ENCODE peak calls at places on chromosomes 6 and 20, in seven cellular contexts. One of them, this sample, is unnamed.

GRCh38 chr20:22692119-22692475 is 107.7 kb upstream of the FOXA2 start:
- DNase-seq in IMR-90: no peak
- DNase-seq in iPS-NIHi11: no peak
- DNase-seq in NCI-H2171 treated with DMSO at 0.1 percent for 48 hours: no peak
- DNase-seq in left kidney: no peak
- DNase-seq in H7: no peak
- DNase-seq in activated T-helper 2 cell treated with anti-CD3 and anti-CD28 coated beads, Interferon-gamma antibody, Interleukin-2, Interleukin-4, amounts not matched to agents 10 μg/mL and 5 μg/mL and 100 μg/mL, durations not matched to agents 14 hours and 24 hours and 36 hours: no peak
- DNase-seq in this sample: no peak

GRCh38 chr6:87661503-87661902 is 40.5 kb downstream of the AKIRIN2 start:
- DNase-seq in IMR-90: peak
- DNase-seq in iPS-NIHi11: no peak
- DNase-seq in NCI-H2171 treated with DMSO at 0.1 percent for 48 hours: no peak
- DNase-seq in left kidney: no peak
- DNase-seq in H7: no peak
- DNase-seq in activated T-helper 2 cell treated with anti-CD3 and anti-CD28 coated beads, Interferon-gamma antibody, Interleukin-2, Interleukin-4, amounts not matched to agents 10 μg/mL and 5 μg/mL and 100 μg/mL, durations not matched to agents 14 hours and 24 hours and 36 hours: no peak
- DNase-seq in this sample: peak

GRCh38 chr6:25136879-25137278 is 142.3 kb upstream of the CARMIL1 start:
- DNase-seq in IMR-90: no peak
- DNase-seq in iPS-NIHi11: no peak
- DNase-seq in NCI-H2171 treated with DMSO at 0.1 percent for 48 hours: no peak
- DNase-seq in left kidney: no peak
- DNase-seq in H7: no peak
- DNase-seq in activated T-helper 2 cell treated with anti-CD3 and anti-CD28 coated beads, Interferon-gamma antibody, Interleukin-2, Interleukin-4, amounts not matched to agents 10 μg/mL and 5 μg/mL and 100 μg/mL, durations not matched to agents 14 hours and 24 hours and 36 hours: no peak
- DNase-seq in this sample: no peak

GRCh38 chr6:55827818-55828522 is 47.4 kb downstream of the BMP5 start:
- DNase-seq in IMR-90: peak
- DNase-seq in iPS-NIHi11: no peak
- DNase-seq in NCI-H2171 treated with DMSO at 0.1 percent for 48 hours: no peak
- DNase-seq in left kidney: no peak
- DNase-seq in H7: no peak
- DNase-seq in activated T-helper 2 cell treated with anti-CD3 and anti-CD28 coated beads, Interferon-gamma antibody, Interleukin-2, Interleukin-4, amounts not matched to agents 10 μg/mL and 5 μg/mL and 100 μg/mL, durations not matched to agents 14 hours and 24 hours and 36 hours: no peak
- DNase-seq in this sample: no peak

GRCh38 chr6:56890683-56891429 is 64.1 kb upstream of the BEND6 start:
- DNase-seq in IMR-90: peak
- DNase-seq in iPS-NIHi11: no peak
- DNase-seq in NCI-H2171 treated with DMSO at 0.1 percent for 48 hours: no peak
- DNase-seq in left kidney: no peak
- DNase-seq in H7: no peak
- DNase-seq in activated T-helper 2 cell treated with anti-CD3 and anti-CD28 coated beads, Interferon-gamma antibody, Interleukin-2, Interleukin-4, amounts not matched to agents 10 μg/mL and 5 μg/mL and 100 μg/mL, durations not matched to agents 14 hours and 24 hours and 36 hours: no peak
- DNase-seq in this sample: peak

GRCh38 chr6:44268095-44268628 is 2.1 kb upstream of the TMEM151B start:
- DNase-seq in IMR-90: peak
- DNase-seq in iPS-NIHi11: peak
- DNase-seq in NCI-H2171 treated with DMSO at 0.1 percent for 48 hours: peak
- DNase-seq in left kidney: peak
- DNase-seq in H7: peak
- DNase-seq in activated T-helper 2 cell treated with anti-CD3 and anti-CD28 coated beads, Interferon-gamma antibody, Interleukin-2, Interleukin-4, amounts not matched to agents 10 μg/mL and 5 μg/mL and 100 μg/mL, durations not matched to agents 14 hours and 24 hours and 36 hours: peak
- DNase-seq in this sample: peak

GRCh38 chr6:28537509-28538140 is 11.9 kb downstream of the GPX5 start:
- DNase-seq in IMR-90: peak
- DNase-seq in iPS-NIHi11: peak
- DNase-seq in NCI-H2171 treated with DMSO at 0.1 percent for 48 hours: peak
- DNase-seq in left kidney: peak
- DNase-seq in H7: no peak
- DNase-seq in activated T-helper 2 cell treated with anti-CD3 and anti-CD28 coated beads, Interferon-gamma antibody, Interleukin-2, Interleukin-4, amounts not matched to agents 10 μg/mL and 5 μg/mL and 100 μg/mL, durations not matched to agents 14 hours and 24 hours and 36 hours: no peak
- DNase-seq in this sample: no peak

GRCh38 chr6:104638841-104639290 is 220.9 kb downstream of the HACE1 start:
- DNase-seq in IMR-90: no peak
- DNase-seq in iPS-NIHi11: no peak
- DNase-seq in NCI-H2171 treated with DMSO at 0.1 percent for 48 hours: no peak
- DNase-seq in left kidney: peak
- DNase-seq in H7: no peak
- DNase-seq in activated T-helper 2 cell treated with anti-CD3 and anti-CD28 coated beads, Interferon-gamma antibody, Interleukin-2, Interleukin-4, amounts not matched to agents 10 μg/mL and 5 μg/mL and 100 μg/mL, durations not matched to agents 14 hours and 24 hours and 36 hours: no peak
- DNase-seq in this sample: no peak

GRCh38 chr20:34708621-34709043 is 4.5 kb downstream of the TP53INP2 start:
- DNase-seq in IMR-90: peak
- DNase-seq in iPS-NIHi11: peak
- DNase-seq in NCI-H2171 treated with DMSO at 0.1 percent for 48 hours: peak
- DNase-seq in left kidney: peak
- DNase-seq in H7: peak
- DNase-seq in activated T-helper 2 cell treated with anti-CD3 and anti-CD28 coated beads, Interferon-gamma antibody, Interleukin-2, Interleukin-4, amounts not matched to agents 10 μg/mL and 5 μg/mL and 100 μg/mL, durations not matched to agents 14 hours and 24 hours and 36 hours: peak
- DNase-seq in this sample: peak

GRCh38 chr20:12270863-12271262 is 353.2 kb downstream of the BTBD3 start:
- DNase-seq in IMR-90: no peak
- DNase-seq in iPS-NIHi11: no peak
- DNase-seq in NCI-H2171 treated with DMSO at 0.1 percent for 48 hours: no peak
- DNase-seq in left kidney: no peak
- DNase-seq in H7: peak
- DNase-seq in activated T-helper 2 cell treated with anti-CD3 and anti-CD28 coated beads, Interferon-gamma antibody, Interleukin-2, Interleukin-4, amounts not matched to agents 10 μg/mL and 5 μg/mL and 100 μg/mL, durations not matched to agents 14 hours and 24 hours and 36 hours: no peak
- DNase-seq in this sample: no peak

GRCh38 chr6:73028893-73029450 is 196.3 kb downstream of the KHDC1L start:
- DNase-seq in IMR-90: no peak
- DNase-seq in iPS-NIHi11: no peak
- DNase-seq in NCI-H2171 treated with DMSO at 0.1 percent for 48 hours: no peak
- DNase-seq in left kidney: no peak
- DNase-seq in H7: no peak
- DNase-seq in activated T-helper 2 cell treated with anti-CD3 and anti-CD28 coated beads, Interferon-gamma antibody, Interleukin-2, Interleukin-4, amounts not matched to agents 10 μg/mL and 5 μg/mL and 100 μg/mL, durations not matched to agents 14 hours and 24 hours and 36 hours: no peak
- DNase-seq in this sample: no peak

GRCh38 chr6:162099685-162100084 is 627.9 kb downstream of the PRKN start:
- DNase-seq in IMR-90: peak
- DNase-seq in iPS-NIHi11: no peak
- DNase-seq in NCI-H2171 treated with DMSO at 0.1 percent for 48 hours: no peak
- DNase-seq in left kidney: peak
- DNase-seq in H7: no peak
- DNase-seq in activated T-helper 2 cell treated with anti-CD3 and anti-CD28 coated beads, Interferon-gamma antibody, Interleukin-2, Interleukin-4, amounts not matched to agents 10 μg/mL and 5 μg/mL and 100 μg/mL, durations not matched to agents 14 hours and 24 hours and 36 hours: no peak
- DNase-seq in this sample: peak

GRCh38 chr20:47862841-47863240 is 77.6 kb upstream of the SULF2 start:
- DNase-seq in IMR-90: no peak
- DNase-seq in iPS-NIHi11: no peak
- DNase-seq in NCI-H2171 treated with DMSO at 0.1 percent for 48 hours: no peak
- DNase-seq in left kidney: no peak
- DNase-seq in H7: no peak
- DNase-seq in activated T-helper 2 cell treated with anti-CD3 and anti-CD28 coated beads, Interferon-gamma antibody, Interleukin-2, Interleukin-4, amounts not matched to agents 10 μg/mL and 5 μg/mL and 100 μg/mL, durations not matched to agents 14 hours and 24 hours and 36 hours: no peak
- DNase-seq in this sample: no peak

GRCh38 chr20:53757472-53757913 is 163.9 kb upstream of the ZNF217 start:
- DNase-seq in IMR-90: no peak
- DNase-seq in iPS-NIHi11: no peak
- DNase-seq in NCI-H2171 treated with DMSO at 0.1 percent for 48 hours: peak
- DNase-seq in left kidney: no peak
- DNase-seq in H7: no peak
- DNase-seq in activated T-helper 2 cell treated with anti-CD3 and anti-CD28 coated beads, Interferon-gamma antibody, Interleukin-2, Interleukin-4, amounts not matched to agents 10 μg/mL and 5 μg/mL and 100 μg/mL, durations not matched to agents 14 hours and 24 hours and 36 hours: no peak
- DNase-seq in this sample: no peak

GRCh38 chr20:44756956-44757355 is 11.3 kb downstream of the KCNK15 start:
- DNase-seq in IMR-90: no peak
- DNase-seq in iPS-NIHi11: no peak
- DNase-seq in NCI-H2171 treated with DMSO at 0.1 percent for 48 hours: no peak
- DNase-seq in left kidney: no peak
- DNase-seq in H7: peak
- DNase-seq in activated T-helper 2 cell treated with anti-CD3 and anti-CD28 coated beads, Interferon-gamma antibody, Interleukin-2, Interleukin-4, amounts not matched to agents 10 μg/mL and 5 μg/mL and 100 μg/mL, durations not matched to agents 14 hours and 24 hours and 36 hours: no peak
- DNase-seq in this sample: no peak

GRCh38 chr6:100281471-100281878 is 183.2 kb downstream of the SIM1 start:
- DNase-seq in IMR-90: no peak
- DNase-seq in iPS-NIHi11: peak
- DNase-seq in NCI-H2171 treated with DMSO at 0.1 percent for 48 hours: no peak
- DNase-seq in left kidney: peak
- DNase-seq in H7: peak
- DNase-seq in activated T-helper 2 cell treated with anti-CD3 and anti-CD28 coated beads, Interferon-gamma antibody, Interleukin-2, Interleukin-4, amounts not matched to agents 10 μg/mL and 5 μg/mL and 100 μg/mL, durations not matched to agents 14 hours and 24 hours and 36 hours: no peak
- DNase-seq in this sample: peak